ENCODE peak calls at places on chromosomes 13 and 19, in eight cellular contexts. One of them, this sample, is unnamed.

GRCh38 chr13:72221276-72221962 is 354.4 kb upstream of the DACH1 start:
- DNase-seq in activated CD4-positive, alpha-beta T cell treated with anti-CD3 and anti-CD28 coated beads for 36 hours: peak
- DNase-seq in HTR-8/SVneo: peak
- DNase-seq in fibroblast of lung: no peak
- DNase-seq in hippocampal formation: no peak
- DNase-seq in posterior cingulate gyrus: peak
- DNase-seq in uterus: no peak
- DNase-seq in body of pancreas: peak
- DNase-seq in this sample: no peak

GRCh38 chr13:32852568-32852967 is 163.7 kb upstream of the KL start:
- DNase-seq in activated CD4-positive, alpha-beta T cell treated with anti-CD3 and anti-CD28 coated beads for 36 hours: no peak
- DNase-seq in HTR-8/SVneo: no peak
- DNase-seq in fibroblast of lung: no peak
- DNase-seq in hippocampal formation: peak
- DNase-seq in posterior cingulate gyrus: no peak
- DNase-seq in uterus: no peak
- DNase-seq in body of pancreas: no peak
- DNase-seq in this sample: peak

GRCh38 chr19:55485439-55486011 is 537 bp downstream of the NAT14 start:
- DNase-seq in activated CD4-positive, alpha-beta T cell treated with anti-CD3 and anti-CD28 coated beads for 36 hours: no peak
- DNase-seq in HTR-8/SVneo: no peak
- DNase-seq in fibroblast of lung: no peak
- DNase-seq in hippocampal formation: no peak
- DNase-seq in posterior cingulate gyrus: peak
- DNase-seq in uterus: peak
- DNase-seq in body of pancreas: no peak
- DNase-seq in this sample: no peak

GRCh38 chr19:55646889-55647731 is 902 bp upstream of the CCDC106 start:
- DNase-seq in activated CD4-positive, alpha-beta T cell treated with anti-CD3 and anti-CD28 coated beads for 36 hours: no peak
- DNase-seq in HTR-8/SVneo: no peak
- DNase-seq in fibroblast of lung: no peak
- DNase-seq in hippocampal formation: no peak
- DNase-seq in posterior cingulate gyrus: peak
- DNase-seq in uterus: no peak
- DNase-seq in body of pancreas: no peak
- DNase-seq in this sample: no peak

GRCh38 chr19:21749090-21749489 is 18.3 kb downstream of the ZNF100 start:
- DNase-seq in activated CD4-positive, alpha-beta T cell treated with anti-CD3 and anti-CD28 coated beads for 36 hours: no peak
- DNase-seq in HTR-8/SVneo: no peak
- DNase-seq in fibroblast of lung: peak
- DNase-seq in hippocampal formation: no peak
- DNase-seq in posterior cingulate gyrus: no peak
- DNase-seq in uterus: no peak
- DNase-seq in body of pancreas: no peak
- DNase-seq in this sample: no peak

GRCh38 chr13:77330009-77330471 is 3.1 kb upstream of the MYCBP2 start:
- DNase-seq in activated CD4-positive, alpha-beta T cell treated with anti-CD3 and anti-CD28 coated beads for 36 hours: no peak
- DNase-seq in HTR-8/SVneo: no peak
- DNase-seq in fibroblast of lung: no peak
- DNase-seq in hippocampal formation: peak
- DNase-seq in posterior cingulate gyrus: no peak
- DNase-seq in uterus: no peak
- DNase-seq in body of pancreas: no peak
- DNase-seq in this sample: no peak

GRCh38 chr19:17817668-17818363 is 3.5 kb downstream of the INSL3 start:
- DNase-seq in activated CD4-positive, alpha-beta T cell treated with anti-CD3 and anti-CD28 coated beads for 36 hours: no peak
- DNase-seq in HTR-8/SVneo: no peak
- DNase-seq in fibroblast of lung: no peak
- DNase-seq in hippocampal formation: no peak
- DNase-seq in posterior cingulate gyrus: no peak
- DNase-seq in uterus: no peak
- DNase-seq in body of pancreas: no peak
- DNase-seq in this sample: no peak

GRCh38 chr13:98556968-98557591 is 19.8 kb downstream of the STK24 start:
- DNase-seq in activated CD4-positive, alpha-beta T cell treated with anti-CD3 and anti-CD28 coated beads for 36 hours: peak
- DNase-seq in HTR-8/SVneo: no peak
- DNase-seq in fibroblast of lung: peak
- DNase-seq in hippocampal formation: no peak
- DNase-seq in posterior cingulate gyrus: no peak
- DNase-seq in uterus: no peak
- DNase-seq in body of pancreas: peak
- DNase-seq in this sample: no peak

GRCh38 chr13:46992383-46992952 is 95.6 kb upstream of the HTR2A start:
- DNase-seq in activated CD4-positive, alpha-beta T cell treated with anti-CD3 and anti-CD28 coated beads for 36 hours: peak
- DNase-seq in HTR-8/SVneo: no peak
- DNase-seq in fibroblast of lung: peak
- DNase-seq in hippocampal formation: no peak
- DNase-seq in posterior cingulate gyrus: no peak
- DNase-seq in uterus: no peak
- DNase-seq in body of pancreas: no peak
- DNase-seq in this sample: peak

GRCh38 chr13:39623466-39623865 is 20.5 kb upstream of the LHFPL6 start:
- DNase-seq in activated CD4-positive, alpha-beta T cell treated with anti-CD3 and anti-CD28 coated beads for 36 hours: no peak
- DNase-seq in HTR-8/SVneo: no peak
- DNase-seq in fibroblast of lung: no peak
- DNase-seq in hippocampal formation: no peak
- DNase-seq in posterior cingulate gyrus: no peak
- DNase-seq in uterus: no peak
- DNase-seq in body of pancreas: no peak
- DNase-seq in this sample: no peak

GRCh38 chr13:106568225-106569003 is 477 bp upstream of the ARGLU1 start:
- DNase-seq in activated CD4-positive, alpha-beta T cell treated with anti-CD3 and anti-CD28 coated beads for 36 hours: peak
- DNase-seq in HTR-8/SVneo: no peak
- DNase-seq in fibroblast of lung: no peak
- DNase-seq in hippocampal formation: no peak
- DNase-seq in posterior cingulate gyrus: no peak
- DNase-seq in uterus: no peak
- DNase-seq in body of pancreas: no peak
- DNase-seq in this sample: no peak

GRCh38 chr13:42486711-42487198 is 87.2 kb upstream of the TNFSF11 start:
- DNase-seq in activated CD4-positive, alpha-beta T cell treated with anti-CD3 and anti-CD28 coated beads for 36 hours: no peak
- DNase-seq in HTR-8/SVneo: peak
- DNase-seq in fibroblast of lung: peak
- DNase-seq in hippocampal formation: no peak
- DNase-seq in posterior cingulate gyrus: no peak
- DNase-seq in uterus: no peak
- DNase-seq in body of pancreas: no peak
- DNase-seq in this sample: peak

GRCh38 chr13:35478384-35479222 is 2.1 kb upstream of the MAB21L1 start:
- DNase-seq in activated CD4-positive, alpha-beta T cell treated with anti-CD3 and anti-CD28 coated beads for 36 hours: peak
- DNase-seq in HTR-8/SVneo: no peak
- DNase-seq in fibroblast of lung: no peak
- DNase-seq in hippocampal formation: no peak
- DNase-seq in posterior cingulate gyrus: peak
- DNase-seq in uterus: no peak
- DNase-seq in body of pancreas: no peak
- DNase-seq in this sample: peak

GRCh38 chr13:69109891-69110525 is 997.6 kb upstream of the ATXN8OS start:
- DNase-seq in activated CD4-positive, alpha-beta T cell treated with anti-CD3 and anti-CD28 coated beads for 36 hours: no peak
- DNase-seq in HTR-8/SVneo: no peak
- DNase-seq in fibroblast of lung: no peak
- DNase-seq in hippocampal formation: no peak
- DNase-seq in posterior cingulate gyrus: no peak
- DNase-seq in uterus: no peak
- DNase-seq in body of pancreas: no peak
- DNase-seq in this sample: no peak

GRCh38 chr19:34082289-34083077 is 89.8 kb upstream of the LSM14A start:
- DNase-seq in activated CD4-positive, alpha-beta T cell treated with anti-CD3 and anti-CD28 coated beads for 36 hours: no peak
- DNase-seq in HTR-8/SVneo: no peak
- DNase-seq in fibroblast of lung: no peak
- DNase-seq in hippocampal formation: no peak
- DNase-seq in posterior cingulate gyrus: no peak
- DNase-seq in uterus: no peak
- DNase-seq in body of pancreas: no peak
- DNase-seq in this sample: no peak

GRCh38 chr19:38263696-38264485 is 482 bp upstream of the SPINT2 start:
- DNase-seq in activated CD4-positive, alpha-beta T cell treated with anti-CD3 and anti-CD28 coated beads for 36 hours: peak
- DNase-seq in HTR-8/SVneo: peak
- DNase-seq in fibroblast of lung: peak
- DNase-seq in hippocampal formation: no peak
- DNase-seq in posterior cingulate gyrus: peak
- DNase-seq in uterus: no peak
- DNase-seq in body of pancreas: peak
- DNase-seq in this sample: peak

GRCh38 chr19:46000497-46001246 is 5.4 kb downstream of the CCDC61 start:
- DNase-seq in activated CD4-positive, alpha-beta T cell treated with anti-CD3 and anti-CD28 coated beads for 36 hours: peak
- DNase-seq in HTR-8/SVneo: no peak
- DNase-seq in fibroblast of lung: no peak
- DNase-seq in hippocampal formation: peak
- DNase-seq in posterior cingulate gyrus: peak
- DNase-seq in uterus: no peak
- DNase-seq in body of pancreas: peak
- DNase-seq in this sample: no peak

GRCh38 chr13:35818577-35819165 is 312.5 kb downstream of the DCLK1 start:
- DNase-seq in activated CD4-positive, alpha-beta T cell treated with anti-CD3 and anti-CD28 coated beads for 36 hours: no peak
- DNase-seq in HTR-8/SVneo: peak
- DNase-seq in fibroblast of lung: peak
- DNase-seq in hippocampal formation: peak
- DNase-seq in posterior cingulate gyrus: no peak
- DNase-seq in uterus: no peak
- DNase-seq in body of pancreas: no peak
- DNase-seq in this sample: peak

GRCh38 chr13:53052675-53053074 is 24.1 kb downstream of the OLFM4 start:
- DNase-seq in activated CD4-positive, alpha-beta T cell treated with anti-CD3 and anti-CD28 coated beads for 36 hours: no peak
- DNase-seq in HTR-8/SVneo: no peak
- DNase-seq in fibroblast of lung: no peak
- DNase-seq in hippocampal formation: no peak
- DNase-seq in posterior cingulate gyrus: no peak
- DNase-seq in uterus: no peak
- DNase-seq in body of pancreas: peak
- DNase-seq in this sample: no peak

GRCh38 chr19:29485293-29485692 is 40.5 kb upstream of the VSTM2B start:
- DNase-seq in activated CD4-positive, alpha-beta T cell treated with anti-CD3 and anti-CD28 coated beads for 36 hours: no peak
- DNase-seq in HTR-8/SVneo: no peak
- DNase-seq in fibroblast of lung: no peak
- DNase-seq in hippocampal formation: no peak
- DNase-seq in posterior cingulate gyrus: no peak
- DNase-seq in uterus: no peak
- DNase-seq in body of pancreas: no peak
- DNase-seq in this sample: no peak